ENCODE peak calls at places on chromosomes 6 and 20, in six cellular contexts. U is GM23338, N is upper lobe of left lung, A is spleen, D is HepG2, Z is HCT116. F is an unnamed sample.

GRCh38 chr6:112215901-112216300 is 38.5 kb downstream of the LAMA4 start:
- DNase-seq in U (no peak), N (no peak), A (no peak), D (no peak), Z (no peak), F (no peak)

GRCh38 chr20:2871111-2871465 is 2.2 kb upstream of the PTPRA start:
- DNase-seq in U (no peak), N (no peak), A (no peak), D (no peak), Z (no peak), F (no peak)

GRCh38 chr20:9185511-9185910 is 116.6 kb downstream of the PLCB4 start:
- DNase-seq in U (no peak), N (no peak), A (no peak), D (no peak), Z (no peak), F (no peak)

GRCh38 chr6:147257760-147258159 is 53.5 kb downstream of the STXBP5 start:
- DNase-seq in U (no peak), N (no peak), A (no peak), D (no peak), Z (no peak), F (no peak)

GRCh38 chr20:49510562-49511117 is 28.2 kb upstream of the KCNB1 start:
- DNase-seq in U (no peak), N (peak; percentile 46), A (no peak), D (no peak), Z (no peak), F (no peak)

GRCh38 chr6:3026811-3027626 is 27.3 kb downstream of the NQO2 start:
- DNase-seq in U (no peak), N (peak; percentile 51), A (no peak), D (no peak), Z (no peak), F (no peak)

GRCh38 chr6:11525468-11526155 is 11.9 kb upstream of the TMEM170B start:
- DNase-seq in U (no peak), N (no peak), A (no peak), D (no peak), Z (no peak), F (no peak)

GRCh38 chr6:150528648-150529285 is 70.9 kb upstream of the PLEKHG1 start:
- DNase-seq in U (peak; percentile 85), N (no peak), A (peak; percentile 85), D (no peak), Z (no peak), F (no peak)

GRCh38 chr6:108102965-108103364 is 28.4 kb upstream of the OSTM1 start:
- DNase-seq in U (no peak), N (no peak), A (no peak), D (no peak), Z (no peak), F (no peak)

DNA sequence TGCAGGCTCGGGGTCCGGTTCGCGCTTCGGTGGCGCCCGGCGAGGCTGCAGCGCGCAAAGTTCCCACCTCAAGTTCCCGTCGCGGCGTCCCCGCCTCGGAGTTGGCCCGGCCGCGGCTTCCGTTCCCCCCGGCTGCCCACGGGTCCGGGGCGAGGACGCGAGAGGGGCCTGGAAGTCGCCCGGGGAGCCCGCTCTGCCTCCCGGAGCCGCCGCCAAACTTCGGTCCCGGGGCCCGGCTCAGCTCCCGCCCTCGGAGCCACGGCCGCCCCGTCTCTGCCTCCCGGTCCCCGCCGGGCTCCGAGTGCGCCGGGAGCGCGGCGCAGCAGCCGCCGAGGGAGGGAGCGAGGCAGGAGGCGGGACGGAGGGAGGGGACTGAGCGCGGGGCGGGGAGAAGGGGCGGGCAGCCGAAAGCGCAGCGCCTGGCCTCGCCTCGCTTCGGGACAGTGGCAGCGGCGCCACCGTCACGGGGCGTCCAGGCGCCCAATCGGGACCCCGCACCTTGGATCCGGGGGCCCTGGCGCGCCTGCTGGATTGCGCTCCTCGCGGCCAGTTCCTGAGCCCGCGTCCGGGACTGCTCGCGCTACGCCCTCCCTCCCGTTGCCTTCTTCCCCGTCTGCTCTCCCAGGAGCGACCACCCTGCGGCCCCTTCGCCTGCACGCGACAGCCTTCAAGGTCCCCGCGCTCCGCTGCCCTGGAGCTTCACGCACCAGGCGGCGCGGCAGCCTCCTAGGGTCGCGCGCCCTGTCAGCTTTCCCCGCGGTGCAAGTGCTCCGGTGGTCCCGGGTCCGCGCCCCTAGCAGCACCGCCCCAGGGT is at the start of gene KCNG1:
- DNase-seq in U (peak; percentile 92), N (peak; percentile 91), A (peak; percentile 85), D (no peak), Z (peak; percentile 49), F (no peak)
- TF ChIP-seq POLR2AphosphoS5 in U (peak; percentile 79), N (no peak), A (peak; percentile 27), D (no peak), Z (peak; percentile 98), F (no peak)

GRCh38 chr6:27144740-27145079 is 102.8 kb upstream of the PRSS16 start:
- DNase-seq in U (no peak), N (no peak), A (no peak), D (no peak), Z (no peak), F (no peak)
- H3K4me3 ChIP-seq in U (peak overlapping the region; percentile 82), N (no peak overlapping the region), A (peak overlapping the region; percentile 25), D (no peak overlapping the region), Z (peak overlapping the region; percentile 70), F (peak overlapping the region; percentile 100)

GRCh38 chr6:80439721-80440488 is 333.4 kb downstream of the BCKDHB start:
- DNase-seq in U (no peak), N (no peak), A (no peak), D (no peak), Z (no peak), F (no peak)
- H3K27ac ChIP-seq in U (no peak overlapping the region), N (no peak overlapping the region), A (no peak overlapping the region), D (no peak overlapping the region), Z (no peak overlapping the region), F (no peak overlapping the region)

DNA sequence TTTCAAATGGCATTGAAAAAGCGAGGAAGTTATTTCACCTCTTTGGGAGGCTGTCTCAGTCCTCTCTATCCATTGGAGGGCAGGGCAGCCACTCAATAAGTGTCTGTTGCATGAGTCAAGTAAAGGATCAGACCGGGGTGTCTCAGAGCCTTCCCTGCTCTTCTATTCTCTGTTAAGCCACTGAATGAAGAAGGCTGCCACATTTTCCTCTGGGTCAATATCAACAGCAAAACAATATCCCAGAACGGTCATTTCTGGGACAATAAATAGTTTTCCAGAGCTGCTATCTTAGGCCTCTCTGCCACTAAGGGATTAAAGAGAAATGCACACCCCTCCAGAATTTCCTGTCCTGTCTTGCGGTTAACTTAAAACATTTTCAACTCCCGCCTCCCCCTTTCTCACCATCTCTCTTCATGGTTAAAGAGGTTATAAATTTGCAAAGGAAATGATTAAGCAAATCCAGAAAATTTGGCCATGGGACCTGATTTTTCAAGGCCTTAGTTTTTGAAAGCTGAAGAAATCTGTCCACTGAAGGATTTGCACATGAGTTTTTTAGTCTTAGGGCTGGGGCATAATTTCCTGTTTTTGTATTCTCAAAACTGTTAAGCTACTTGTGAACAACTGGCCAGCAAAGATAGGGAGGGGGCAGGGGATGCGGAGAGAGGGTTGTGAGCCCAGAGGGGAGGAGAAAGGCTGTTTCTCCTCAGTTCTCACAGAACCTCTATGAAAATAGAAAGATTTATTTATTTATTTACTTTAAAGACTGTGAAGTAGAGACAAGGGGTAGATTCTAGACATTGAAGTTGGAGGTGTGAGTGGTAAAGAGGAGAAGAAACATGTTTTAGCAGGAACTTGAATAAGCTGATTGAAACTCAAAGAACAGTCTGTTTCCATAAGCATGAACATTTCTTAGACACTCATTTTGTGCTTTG is 135.7 kb downstream of the BCAS1 start:
- DNase-seq in U (peak; percentile 53), N (no peak), A (no peak), D (no peak), Z (no peak), F (no peak)
- TF ChIP-seq POLR2AphosphoS5 in U (no peak), N (no peak), A (no peak), D (no peak), Z (no peak), F (no peak)

DNA sequence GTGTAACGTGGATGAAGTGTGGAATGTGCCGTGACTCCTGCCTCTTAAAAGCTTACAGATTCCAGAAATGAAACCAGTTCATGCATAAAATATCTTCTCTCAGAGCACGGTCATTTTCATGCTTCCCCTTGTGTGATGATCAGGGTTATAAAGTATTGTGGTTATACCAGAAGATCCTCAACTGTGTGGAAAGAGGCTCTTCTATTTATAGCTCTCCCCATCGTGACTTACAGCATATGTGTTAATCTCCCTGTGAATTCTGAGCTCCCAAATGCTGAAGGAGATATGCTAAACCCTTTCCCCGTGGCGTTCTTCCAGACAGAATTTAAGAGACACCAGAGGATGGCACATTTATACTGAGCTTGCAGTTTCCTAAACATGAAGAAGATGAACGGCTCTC is 158.8 kb downstream of the CDH26 start:
- DNase-seq in U (no peak), N (no peak), A (no peak), D (no peak), Z (no peak), F (no peak)
- H3K4me3 ChIP-seq in U (no peak overlapping the region), N (no peak overlapping the region), A (no peak overlapping the region), D (no peak overlapping the region), Z (no peak overlapping the region), F (no peak overlapping the region)